ENCODE peak calls at places on chromosome 22, in nine cellular contexts. G is ACHN; Q is aorta; D is left ventricle myocardium inferior; E is nephron progenitor cell; H is AG09319; S is stimulated activated CD8-positive, alpha-beta memory T cell treated with anti-CD3 and anti-CD28 coated beads, Interleukin-15, amount 100 ng/mL, for 48 hours; V is astrocyte of the spinal cord; P is neuronal stem cell. M is an unnamed sample.

GRCh38 chr22:30295576-30295975 is 6.3 kb upstream of the CASTOR1 start:
- DNase-seq in H (no peak), P (no peak), D (no peak), G (no peak), S (no peak), Q (no peak), E (no peak), V (no peak), M (no peak)

GRCh38 chr22:30717331-30717921 is 22.8 kb downstream of the OSBP2 start:
- DNase-seq in S (no peak), Q (no peak), G (peak; percentile 23), D (no peak), E (no peak), P (no peak), H (no peak), V (peak; percentile 77), M (no peak)

GRCh38 chr22:24525416-24526037 is 29.4 kb downstream of the GUCD1 start:
- DNase-seq in G (peak; percentile 52), H (peak; percentile 42), V (peak; percentile 38), E (peak; percentile 78), S (peak; percentile 61), P (peak; percentile 59), Q (peak; percentile 76), D (peak; percentile 77), M (peak; percentile 36)

GRCh38 chr22:42970029-42970428 is 44.9 kb downstream of the PACSIN2 start:
- DNase-seq in S (no peak), P (no peak), H (no peak), Q (no peak), E (no peak), D (no peak), V (no peak), G (no peak), M (no peak)

GRCh38 chr22:37627545-37627944 is 11.9 kb upstream of the SH3BP1 start:
- DNase-seq in E (no peak), D (no peak), H (no peak), V (no peak), G (no peak), S (no peak), Q (no peak), P (no peak), M (no peak)

GRCh38 chr22:41531422-41531727 is 12.9 kb downstream of the POLR3H start:
- DNase-seq in E (no peak), H (no peak), V (no peak), Q (no peak), G (no peak), S (no peak), D (no peak), P (no peak), M (no peak)

GRCh38 chr22:49972163-49973017 is 11.8 kb downstream of the PIM3 start:
- DNase-seq in S (no peak), D (peak; percentile 16), V (no peak), G (no peak), E (peak; percentile 14), H (no peak), Q (peak; percentile 53), P (no peak), M (no peak)

GRCh38 chr22:31082606-31083376 is 1.7 kb downstream of the SMTN start:
- DNase-seq in D (peak; percentile 79), P (no peak), S (peak; percentile 50), H (peak; percentile 41), G (peak; percentile 75), V (peak; percentile 26), Q (peak; percentile 87), E (peak; percentile 56), M (no peak)

GRCh38 chr22:29457730-29458129 is 19.3 kb downstream of the RFPL1 start:
- DNase-seq in P (peak; percentile 62), E (peak; percentile 38), G (peak; percentile 30), S (no peak), V (peak; percentile 15), D (no peak), Q (no peak), H (no peak), M (peak; percentile 70)

GRCh38 chr22:44130076-44130711 is 50.5 kb upstream of the PARVG start:
- DNase-seq in G (no peak), D (no peak), S (no peak), E (no peak), Q (no peak), H (no peak), P (no peak), V (no peak), M (no peak)

GRCh38 chr22:46604306-46604690 is 15.9 kb upstream of the GRAMD4 start:
- DNase-seq in D (no peak), G (no peak), Q (peak; percentile 78), E (no peak), H (no peak), P (no peak), V (no peak), S (peak; percentile 66), M (no peak)

GRCh38 chr22:29260601-29261315 is 7.0 kb downstream of the RHBDD3 start:
- DNase-seq in D (no peak), S (no peak), V (no peak), H (no peak), P (no peak), Q (no peak), E (no peak), G (no peak), M (no peak)

GRCh38 chr22:49885281-49885680 is 31.6 kb downstream of the ZBED4 start:
- DNase-seq in V (no peak), H (no peak), D (no peak), Q (no peak), G (no peak), S (no peak), P (no peak), E (no peak), M (no peak)

GRCh38 chr22:41910050-41910598 is 4.8 kb downstream of the SHISA8 start:
- DNase-seq in V (no peak), Q (no peak), P (no peak), D (peak; percentile 36), S (no peak), G (no peak), E (peak; percentile 72), H (no peak), M (no peak)

GRCh38 chr22:19750666-19751490 is 9.7 kb upstream of the TBX1 start:
- DNase-seq in D (no peak), P (no peak), Q (no peak), E (no peak), V (peak; percentile 47), G (peak; percentile 30), S (no peak), H (no peak), M (no peak)

GRCh38 chr22:42803454-42803853 is 53.6 kb downstream of the ARFGAP3 start:
- DNase-seq in V (no peak), S (no peak), H (no peak), E (no peak), Q (no peak), G (no peak), D (peak; percentile 58), P (no peak), M (no peak)

GRCh38 chr22:38238519-38239051 is 34.2 kb downstream of the TMEM184B start:
- DNase-seq in E (no peak), Q (no peak), H (no peak), D (no peak), V (peak; percentile 46), S (no peak), G (no peak), P (no peak), M (no peak)

GRCh38 chr22:22565991-22566390 is 6.9 kb upstream of the PRAME start:
- DNase-seq in G (no peak), Q (no peak), S (no peak), E (no peak), V (no peak), D (no peak), H (no peak), P (no peak), M (no peak)

GRCh38 chr22:30159561-30160353 is 79.5 kb downstream of the HORMAD2 start:
- DNase-seq in E (no peak), S (no peak), Q (no peak), G (peak; percentile 58), H (peak; percentile 42), V (peak; percentile 82), P (no peak), D (no peak), M (no peak)

GRCh38 chr22:43279867-43280519 is 63.2 kb downstream of the SCUBE1 start:
- DNase-seq in E (no peak), Q (no peak), V (no peak), S (no peak), H (no peak), P (no peak), G (no peak), D (no peak), M (no peak)